ENCODE peak calls at places on chromosomes 16 and 17, in four cellular contexts. G, I, J and L are unnamed samples.

GRCh38 chr17:28379814-28380571 is 8.5 kb downstream of the SARM1 start:
- ATAC-seq in G (peak; percentile 39), I (no peak), J (no peak), L (no peak)

GRCh38 chr17:83177611-83178532 is 98.5 kb downstream of the METRNL start:
- ATAC-seq in J (no peak), I (no peak), G (no peak), L (no peak)

GRCh38 chr16:28192811-28193529 is 18.8 kb downstream of the XPO6 start:
- ATAC-seq in J (peak; percentile 86), I (no peak), G (peak; percentile 50), L (no peak)

GRCh38 chr17:10729334-10730193 is at the start of gene TMEM220:
- ATAC-seq in J (peak; percentile 93), G (peak; percentile 90), I (peak; percentile 97), L (peak; percentile 94)

GRCh38 chr17:78804777-78805176 is 22.7 kb upstream of the CYTH1 start:
- ATAC-seq in I (peak; percentile 63), J (no peak), G (peak; percentile 12), L (peak; percentile 46)

GRCh38 chr17:78891406-78892061 is 11.5 kb downstream of the CEP295NL start:
- ATAC-seq in J (no peak), G (no peak), I (peak; percentile 34), L (no peak)

GRCh38 chr16:85396879-85397871 is 215.9 kb upstream of the GSE1 start:
- ATAC-seq in I (no peak), G (no peak), J (peak; percentile 54), L (no peak)

GRCh38 chr16:59212492-59213024 is 478.4 kb upstream of the GOT2 start:
- ATAC-seq in J (no peak), G (no peak), I (no peak), L (no peak)

GRCh38 chr16:57564571-57565270 is 22.3 kb downstream of the ADGRG5 start:
- ATAC-seq in J (no peak), G (no peak), I (no peak), L (no peak)

GRCh38 chr17:41672153-41672552 is 16.5 kb upstream of the EIF1 start:
- ATAC-seq in I (no peak), J (peak; percentile 24), G (no peak), L (no peak)

GRCh38 chr17:80564545-80564944 is 19.9 kb downstream of the RPTOR start:
- ATAC-seq in G (no peak), I (no peak), J (no peak), L (no peak)

GRCh38 chr17:79023886-79024771 is at the start of gene C1QTNF1:
- ATAC-seq in J (peak; percentile 80), I (peak; percentile 19), G (peak; percentile 15), L (peak; percentile 34)

GRCh38 chr16:52624891-52625290 is 77.9 kb upstream of the TOX3 start:
- ATAC-seq in G (no peak), I (no peak), J (no peak), L (no peak)

GRCh38 chr16:22239131-22239805 is 33.2 kb downstream of the EEF2K start:
- ATAC-seq in J (no peak), G (no peak), I (no peak), L (no peak)

GRCh38 chr17:29376667-29377268 is 13.4 kb upstream of the TAOK1 start:
- ATAC-seq in J (no peak), I (peak; percentile 90), G (no peak), L (peak; percentile 84)

GRCh38 chr16:1895949-1896675 is 22.1 kb downstream of the HS3ST6 start:
- ATAC-seq in J (no peak), G (no peak), I (no peak), L (no peak)

GRCh38 chr17:80773243-80773991 is 218.2 kb upstream of the CHMP6 start:
- ATAC-seq in I (peak; percentile 98), G (no peak), J (peak; percentile 19), L (peak; percentile 92)

GRCh38 chr17:70144260-70144846 is 25.0 kb upstream of the KCNJ2 start:
- ATAC-seq in J (no peak), I (no peak), G (peak; percentile 56), L (no peak)

GRCh38 chr17:61416211-61416539 is 16.5 kb downstream of the TBX2 start:
- ATAC-seq in J (no peak), G (no peak), I (no peak), L (no peak)

GRCh38 chr16:23852794-23853562 is 17.2 kb downstream of the PRKCB start:
- ATAC-seq in J (peak; percentile 15), I (no peak), G (peak; percentile 32), L (no peak)

GRCh38 chr17:79132271-79133064 is 57.8 kb downstream of the ENGASE start:
- ATAC-seq in J (no peak), I (no peak), G (no peak), L (no peak)

GRCh38 chr16:4679854-4680636 is 13.3 kb upstream of the NUDT16L1 start:
- ATAC-seq in J (no peak), G (peak; percentile 17), I (no peak), L (peak; percentile 52)

GRCh38 chr17:78206298-78206697 is 7.8 kb upstream of the BIRC5 start:
- ATAC-seq in I (no peak), G (no peak), J (peak; percentile 45), L (no peak)

GRCh38 chr17:22435231-22435974 is 743.1 kb downstream of the KCNJ18 start:
- ATAC-seq in I (no peak), G (no peak), J (no peak), L (no peak)

GRCh38 chr17:46003907-46004748 is 5.1 kb downstream of the STH start:
- ATAC-seq in I (peak; percentile 80), J (no peak), G (peak; percentile 81), L (no peak)

GRCh38 chr17:8925808-8926207 is 39.7 kb downstream of the PIK3R5 start:
- ATAC-seq in I (no peak), G (peak; percentile 14), J (no peak), L (no peak)

GRCh38 chr16:3142770-3143169 is 7.9 kb downstream of the ZNF213 start:
- ATAC-seq in I (no peak), J (no peak), G (no peak), L (no peak)

GRCh38 chr16:23254338-23254737 is 47.8 kb upstream of the SCNN1B start:
- ATAC-seq in I (no peak), J (no peak), G (no peak), L (no peak)

GRCh38 chr16:14117051-14117450 is 45.9 kb downstream of the MRTFB start:
- ATAC-seq in J (no peak), I (no peak), G (no peak), L (no peak)

GRCh38 chr17:15273141-15273793 is 8.1 kb upstream of the PMP22 start:
- ATAC-seq in J (no peak), G (peak; percentile 36), I (peak; percentile 46), L (peak; percentile 88)

GRCh38 chr17:2024572-2025219 is 438 bp downstream of the RTN4RL1 start:
- ATAC-seq in J (no peak), I (no peak), G (no peak), L (no peak)

GRCh38 chr17:62064029-62064790 is 868 bp downstream of the MED13 start:
- ATAC-seq in G (no peak), I (no peak), J (peak; percentile 40), L (no peak)

GRCh38 chr16:82784567-82784956 is 157.8 kb downstream of the CDH13 start:
- ATAC-seq in I (no peak), G (no peak), J (no peak), L (no peak)

GRCh38 chr17:44314869-44315661 is 6.7 kb downstream of the RUNDC3A start:
- ATAC-seq in G (no peak), J (peak; percentile 59), I (no peak), L (no peak)

DNA sequence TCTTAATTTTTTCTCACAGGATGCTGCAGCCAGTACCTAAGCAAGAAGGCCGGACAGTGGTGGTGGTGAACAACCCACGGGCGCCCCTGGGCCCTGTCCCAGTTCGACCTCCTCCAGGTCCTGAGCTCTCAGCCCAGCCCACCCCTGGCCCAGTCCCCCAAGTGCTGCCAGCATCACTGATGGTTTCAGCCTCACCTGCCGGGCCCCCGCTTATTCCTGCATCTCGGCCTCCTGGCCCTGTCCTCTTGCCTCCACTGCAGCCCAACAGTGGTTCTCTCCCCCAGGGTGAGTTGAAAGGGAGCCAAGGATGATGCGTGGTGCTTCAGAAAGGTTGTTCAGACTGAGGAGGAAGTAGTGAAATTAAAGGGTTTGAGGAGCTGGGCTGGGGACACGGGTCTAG is 21.7 kb downstream of the SRCAP start:
- ATAC-seq in I (no peak), G (no peak), J (no peak), L (no peak)
- TF ChIP-seq POLR2A in I (no peak), G (no peak), J (peak; percentile 4), L (no peak)

DNA sequence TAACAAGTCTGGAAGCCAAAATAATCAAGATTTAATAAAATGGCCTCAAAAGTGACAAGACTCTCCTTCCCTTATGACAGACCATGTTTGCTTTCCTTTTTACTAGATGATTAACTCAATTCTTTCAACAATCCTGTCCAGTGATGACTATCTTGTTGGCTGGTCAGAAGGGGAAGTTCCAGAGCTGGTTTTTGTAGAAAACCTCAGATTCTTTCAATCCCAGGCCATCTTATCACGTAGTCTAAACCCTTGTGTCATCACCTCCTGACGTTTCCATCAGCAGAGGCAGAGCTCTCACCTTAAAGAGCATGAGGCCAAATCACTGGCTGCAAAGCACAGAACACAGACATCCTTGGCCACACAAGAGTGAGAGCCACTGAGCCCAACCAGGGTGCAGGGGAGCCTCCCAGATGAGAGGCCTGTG is 125.3 kb downstream of the ANKRD11 start:
- ATAC-seq in J (peak; percentile 34), I (no peak), G (no peak), L (no peak)
- H3K4me1 ChIP-seq in J (peaks cover 75% of the 10 kb centered on the region), I (peaks cover 32% of the 10 kb centered on the region), G (peaks cover 18% of the 10 kb centered on the region), L (peaks cover 93% of the 10 kb centered on the region)

DNA sequence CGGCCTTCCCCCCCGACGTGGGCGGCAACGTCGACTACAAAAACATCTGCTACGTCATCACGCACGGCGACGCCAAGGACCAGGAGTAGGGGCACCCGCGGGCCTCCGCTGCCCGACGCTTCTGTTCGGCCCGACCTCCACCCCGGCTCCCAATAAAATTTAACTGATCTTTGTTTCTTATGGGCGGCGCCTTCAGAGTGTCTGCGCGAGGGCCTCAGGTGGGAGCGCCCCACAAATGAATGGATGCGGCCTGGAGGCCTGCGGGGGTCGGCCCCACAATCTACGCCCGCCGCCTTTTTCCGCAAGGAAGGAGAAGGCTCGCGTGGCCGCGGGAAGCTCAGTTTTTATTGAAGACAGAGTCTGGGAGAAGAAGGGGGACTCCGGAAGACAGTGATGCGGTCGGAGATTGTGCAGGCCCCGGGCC is 3.2 kb downstream of the MYL11 start:
- ATAC-seq in G (peak; percentile 55), I (peak; percentile 76), J (peak; percentile 60), L (peak; percentile 77)
- TF ChIP-seq POLR2A in G (no peak), I (no peak), J (peak; percentile 52), L (peak; percentile 79)

DNA sequence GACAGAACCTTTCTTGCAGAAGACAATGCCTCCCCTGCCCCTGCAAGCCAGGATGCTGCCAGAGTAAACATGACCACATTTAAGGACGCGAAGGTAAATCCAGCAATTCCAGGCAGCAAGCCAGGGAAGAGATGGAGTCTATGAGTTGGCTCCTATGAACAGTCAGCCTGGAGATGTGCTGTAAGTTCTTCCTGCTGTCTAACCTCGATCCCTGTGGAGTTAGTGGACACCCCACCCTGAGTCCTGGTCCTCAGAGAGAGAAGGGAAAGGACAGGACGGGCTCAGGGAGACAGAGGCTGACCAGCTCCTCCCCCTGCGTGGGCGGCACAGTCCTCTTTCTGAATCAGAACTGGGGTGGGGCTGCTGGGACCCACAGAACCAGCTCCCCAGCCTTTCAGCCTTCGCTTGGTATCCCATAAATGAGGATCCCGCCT is 24.9 kb downstream of the CDC42EP4 start:
- ATAC-seq in G (no peak), I (no peak), J (no peak), L (no peak)
- H3K4me1 ChIP-seq in G (peaks cover 50% of the 10 kb centered on the region), I (peaks cover 65% of the 10 kb centered on the region), J (peaks cover 38% of the 10 kb centered on the region), L (peaks cover 60% of the 10 kb centered on the region)